ENCODE peak calls at places on chromosome 12, in five cellular contexts. A is testis, L is Panc1, Q is heart right ventricle, T is lung. O is an unnamed sample.

GRCh38 chr12:89863332-89863938 is 154.8 kb upstream of the ATP2B1 start:
- DNase-seq in A (no peak), L (no peak), Q (no peak), T (no peak), O (no peak)

GRCh38 chr12:102659200-102659911 is 179.0 kb upstream of the IGF1 start:
- DNase-seq in A (peak; percentile 27), L (no peak), Q (no peak), T (no peak), O (no peak)

GRCh38 chr12:21521541-21521940 is 4.6 kb upstream of the SPX start:
- DNase-seq in A (no peak), L (no peak), Q (no peak), T (no peak), O (no peak)

GRCh38 chr12:52054231-52054837 is 3.1 kb downstream of the NR4A1 start:
- DNase-seq in A (no peak), L (no peak), Q (peak; percentile 33), T (no peak), O (no peak)

GRCh38 chr12:132617822-132618682 is 524 bp upstream of the P2RX2 start:
- DNase-seq in A (no peak), L (no peak), Q (no peak), T (no peak), O (no peak)

GRCh38 chr12:122963928-122964240 is 2.4 kb downstream of the ABCB9 start:
- DNase-seq in A (peak; percentile 84), L (no peak), Q (peak; percentile 37), T (no peak), O (no peak)

GRCh38 chr12:87853448-87854003 is 175.7 kb downstream of the C12orf50 start:
- DNase-seq in A (no peak), L (no peak), Q (no peak), T (no peak), O (no peak)

GRCh38 chr12:71938728-71939385 is at the start of gene TPH2:
- DNase-seq in A (peak; percentile 72), L (no peak), Q (peak; percentile 36), T (peak; percentile 34), O (no peak)

GRCh38 chr12:236445-236844 is 22.5 kb upstream of the SLC6A12 start:
- DNase-seq in A (peak; percentile 6), L (no peak), Q (no peak), T (no peak), O (no peak)

GRCh38 chr12:112182499-112182898 is 57.1 kb downstream of the TRAFD1 start:
- DNase-seq in A (peak; percentile 55), L (no peak), Q (no peak), T (no peak), O (no peak)

GRCh38 chr12:89768586-89769482 is 60.2 kb upstream of the ATP2B1 start:
- DNase-seq in A (peak; percentile 36), L (peak; percentile 64), Q (no peak), T (no peak), O (peak; percentile 66)

GRCh38 chr12:104730761-104731160 is 227.3 kb downstream of the SLC41A2 start:
- DNase-seq in A (no peak), L (no peak), Q (no peak), T (no peak), O (no peak)

GRCh38 chr12:132842449-132843045 is 13.9 kb upstream of the GOLGA3 start:
- DNase-seq in A (no peak), L (no peak), Q (no peak), T (no peak), O (no peak)

GRCh38 chr12:113358381-113359132 is at the start of gene PLBD2:
- DNase-seq in A (peak; percentile 98), L (no peak), Q (peak; percentile 94), T (peak; percentile 94), O (peak; percentile 75)

GRCh38 chr12:88993655-88994054 is 358.6 kb downstream of the DUSP6 start:
- DNase-seq in A (no peak), L (peak; percentile 15), Q (no peak), T (no peak), O (peak; percentile 41)

GRCh38 chr12:48296586-48297396 is 53.9 kb downstream of the ZNF641 start:
- DNase-seq in A (peak; percentile 94), L (peak; percentile 17), Q (peak; percentile 81), T (peak; percentile 84), O (peak; percentile 45)

GRCh38 chr12:68970951-68971350 is 38.0 kb upstream of the CPM start:
- DNase-seq in A (no peak), L (no peak), Q (no peak), T (peak; percentile 38), O (peak; percentile 79)

GRCh38 chr12:115000038-115000437 is 316.1 kb upstream of the TBX3 start:
- DNase-seq in A (peak; percentile 35), L (peak; percentile 39), Q (no peak), T (no peak), O (no peak)

GRCh38 chr12:113052326-113052725 is 4.2 kb upstream of the DTX1 start:
- DNase-seq in A (no peak), L (no peak), Q (no peak), T (no peak), O (no peak)

GRCh38 chr12:93979189-93979588 is 169.2 kb upstream of the PLXNC1 start:
- DNase-seq in A (peak; percentile 31), L (peak; percentile 15), Q (peak; percentile 19), T (no peak), O (no peak)

GRCh38 chr12:104588048-104588942 is 131.5 kb downstream of the CHST11 start:
- DNase-seq in A (no peak), L (no peak), Q (no peak), T (no peak), O (peak; percentile 98)

GRCh38 chr12:128178971-128179370 is 88.0 kb upstream of the TMEM132C start:
- DNase-seq in A (no peak), L (no peak), Q (no peak), T (no peak), O (no peak)

GRCh38 chr12:24012528-24012927 is 63.1 kb upstream of the SOX5 start:
- DNase-seq in A (no peak), L (no peak), Q (no peak), T (no peak), O (no peak)

GRCh38 chr12:26116829-26117228 is 8.0 kb downstream of the BHLHE41 start:
- DNase-seq in A (no peak), L (no peak), Q (no peak), T (no peak), O (no peak)

GRCh38 chr12:126361804-126362203 is 1296.6 kb downstream of the AACS start:
- DNase-seq in A (no peak), L (no peak), Q (no peak), T (no peak), O (no peak)

GRCh38 chr12:116143883-116144266 is 133.6 kb downstream of the MED13L start:
- DNase-seq in A (no peak), L (no peak), Q (no peak), T (no peak), O (no peak)

GRCh38 chr12:116145451-116145850 is 132.0 kb downstream of the MED13L start:
- DNase-seq in A (no peak), L (no peak), Q (no peak), T (no peak), O (no peak)

GRCh38 chr12:116146386-116146785 is 131.1 kb downstream of the MED13L start:
- DNase-seq in A (no peak), L (no peak), Q (no peak), T (no peak), O (no peak)

GRCh38 chr12:116142936-116143882 is 134.3 kb downstream of the MED13L start:
- DNase-seq in A (no peak), L (no peak), Q (no peak), T (no peak), O (no peak)

DNA sequence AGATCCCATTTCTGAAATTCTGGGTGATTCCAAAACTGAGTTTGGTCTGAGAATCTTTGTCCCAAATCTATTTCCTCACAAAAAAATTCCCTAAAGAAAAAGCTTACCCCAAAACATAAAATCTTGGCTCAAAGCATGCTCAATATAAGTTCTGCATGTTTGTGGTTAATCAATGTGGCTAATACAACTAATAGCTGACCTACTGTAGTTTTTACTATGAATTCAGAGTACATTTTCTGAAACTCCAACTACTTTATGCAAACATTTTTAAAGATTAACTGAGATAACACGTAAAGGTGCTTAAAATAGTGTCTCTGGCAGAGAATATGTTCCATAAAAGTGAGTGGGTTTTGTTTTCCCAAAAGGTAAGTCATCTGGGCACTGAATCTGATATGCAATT is 133.1 kb downstream of the MED13L start:
- DNase-seq in A (no peak), L (no peak), Q (no peak), T (no peak), O (no peak)
- H3K4me3 ChIP-seq in A (no peak overlapping the region), L (no peak overlapping the region), Q (no peak overlapping the region), T (no peak overlapping the region), O (no peak overlapping the region)

GRCh38 chr12:110687770-110688169 is 1.1 kb downstream of the HVCN1 start:
- DNase-seq in A (no peak), L (no peak), Q (no peak), T (no peak), O (no peak)

GRCh38 chr12:110689601-110690430 is 901 bp upstream of the HVCN1 start:
- DNase-seq in A (peak; percentile 53), L (no peak), Q (peak; percentile 31), T (no peak), O (no peak)

GRCh38 chr12:110688446-110689001 is 391 bp downstream of the HVCN1 start:
- DNase-seq in A (no peak), L (no peak), Q (no peak), T (no peak), O (no peak)

GRCh38 chr12:110686294-110686903 is 2.5 kb downstream of the HVCN1 start:
- DNase-seq in A (no peak), L (no peak), Q (no peak), T (no peak), O (no peak)

GRCh38 chr12:110689002-110689600 is at the start of gene HVCN1:
- DNase-seq in A (peak; percentile 54), L (no peak), Q (peak; percentile 75), T (peak; percentile 40), O (peak; percentile 23)
- H3K27ac ChIP-seq in A (peak within 1 kb of the TSS; percentile 78), L (no peak within 1 kb of the TSS), Q (peak within 1 kb of the TSS; percentile 73), T (peak within 1 kb of the TSS; percentile 2), O (no peak within 1 kb of the TSS)

DNA sequence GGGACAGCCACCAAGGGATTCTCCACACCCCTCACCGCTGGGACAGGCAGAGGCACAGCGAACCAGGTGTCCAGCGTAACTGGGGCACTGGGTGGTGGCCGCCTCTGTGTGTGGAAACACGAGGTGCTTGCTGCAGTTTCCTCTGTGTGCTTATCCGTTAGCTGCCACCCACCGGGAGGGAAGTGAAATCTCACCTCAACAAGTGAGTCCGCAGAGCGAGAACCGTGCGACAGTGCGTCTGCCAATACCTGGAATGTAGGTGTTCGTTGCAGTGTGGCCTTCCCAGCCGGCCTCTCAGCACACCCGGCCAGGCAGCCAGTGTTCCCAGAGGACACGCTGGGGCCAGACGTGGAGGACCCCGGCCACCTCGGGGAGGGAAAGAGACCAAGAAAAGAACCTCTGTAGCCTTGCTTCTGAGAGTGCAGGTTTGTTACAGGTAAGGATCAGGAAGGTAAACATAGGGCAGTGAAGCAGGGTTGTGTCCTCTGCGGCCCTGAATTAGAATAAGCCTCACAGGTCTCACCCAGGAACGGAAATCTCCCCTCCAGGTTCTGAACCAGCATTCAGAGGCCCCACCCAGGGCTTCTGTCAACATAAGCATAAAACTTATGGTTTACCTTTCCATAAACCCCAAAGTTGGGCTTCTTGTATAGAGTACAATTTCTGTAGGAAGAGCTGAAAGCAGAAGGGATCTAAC is 1.5 kb downstream of the BCL2L14 start:
- DNase-seq in A (no peak), L (no peak), Q (no peak), T (peak; percentile 47), O (no peak)
- H3K4me3 ChIP-seq in A (no peak overlapping the region), L (no peak overlapping the region), Q (no peak overlapping the region), T (no peak overlapping the region), O (no peak overlapping the region)

DNA sequence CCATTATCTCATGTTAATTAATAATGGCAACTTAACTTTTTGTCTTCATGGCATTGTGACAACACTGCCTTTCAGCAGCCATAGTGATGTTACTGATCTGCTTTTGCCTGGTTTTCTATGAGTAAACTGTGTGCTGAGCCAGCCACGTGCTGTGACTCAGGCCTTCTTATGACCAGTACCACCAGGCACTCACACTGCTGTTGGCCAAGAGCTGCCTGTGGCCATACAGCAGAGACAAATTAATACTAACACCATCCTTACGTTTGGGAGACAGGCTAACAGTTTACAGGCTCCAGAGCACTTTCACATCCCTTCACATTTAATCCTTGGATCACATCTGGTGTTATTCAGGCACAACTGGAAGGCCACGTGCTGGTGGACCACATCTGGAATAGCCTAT is 377.8 kb downstream of the CCDC91 start:
- DNase-seq in A (no peak), L (peak; percentile 30), Q (no peak), T (no peak), O (no peak)
- H3K27ac ChIP-seq in A (no peak overlapping the region), L (no peak overlapping the region), Q (no peak overlapping the region), T (no peak overlapping the region), O (no peak overlapping the region)